ENCODE peak calls at places on chromosomes 4 and X, in five cellular contexts. One of them, this sample, is unnamed.

GRCh38 chr4:19473569-19473968 is 778.1 kb upstream of the SLIT2 start:
- DNase-seq in NCI-H1105: no peak
- DNase-seq in fibroblast of the conjunctiva: no peak
- DNase-seq in SW480: no peak
- DNase-seq in H7: no peak
- DNase-seq in this sample: no peak

GRCh38 chrX:118679290-118679689 is 48.1 kb upstream of the IL13RA1 start:
- DNase-seq in NCI-H1105: no peak
- DNase-seq in fibroblast of the conjunctiva: no peak
- DNase-seq in SW480: no peak
- DNase-seq in H7: no peak
- DNase-seq in this sample: no peak

GRCh38 chr4:78517050-78517652 is 34.4 kb upstream of the ANXA3 start:
- DNase-seq in NCI-H1105: no peak
- DNase-seq in fibroblast of the conjunctiva: no peak
- DNase-seq in SW480: peak; percentile 18
- DNase-seq in H7: peak; percentile 21
- DNase-seq in this sample: peak; percentile 16

GRCh38 chr4:139857021-139857420 is 191.4 kb downstream of the MGST2 start:
- DNase-seq in NCI-H1105: no peak
- DNase-seq in fibroblast of the conjunctiva: peak; percentile 12
- DNase-seq in SW480: no peak
- DNase-seq in H7: no peak
- DNase-seq in this sample: no peak

GRCh38 chr4:6221296-6221850 is 21.0 kb upstream of the JAKMIP1 start:
- DNase-seq in NCI-H1105: no peak
- DNase-seq in fibroblast of the conjunctiva: no peak
- DNase-seq in SW480: no peak
- DNase-seq in H7: peak; percentile 58
- DNase-seq in this sample: no peak

GRCh38 chr4:24560770-24561415 is 23.5 kb downstream of the DHX15 start:
- DNase-seq in NCI-H1105: no peak
- DNase-seq in fibroblast of the conjunctiva: no peak
- DNase-seq in SW480: no peak
- DNase-seq in H7: no peak
- DNase-seq in this sample: no peak

GRCh38 chrX:150898343-150899190 is at the start of gene CD99L2:
- DNase-seq in NCI-H1105: peak; percentile 86
- DNase-seq in fibroblast of the conjunctiva: peak; percentile 67
- DNase-seq in SW480: peak; percentile 79
- DNase-seq in H7: peak; percentile 99
- DNase-seq in this sample: peak; percentile 85

GRCh38 chr4:123017636-123018390 is 95.4 kb upstream of the NUDT6 start:
- DNase-seq in NCI-H1105: no peak
- DNase-seq in fibroblast of the conjunctiva: peak; percentile 16
- DNase-seq in SW480: no peak
- DNase-seq in H7: no peak
- DNase-seq in this sample: no peak

GRCh38 chr4:41692717-41693345 is 55.7 kb downstream of the PHOX2B start:
- DNase-seq in NCI-H1105: no peak
- DNase-seq in fibroblast of the conjunctiva: peak; percentile 27
- DNase-seq in SW480: peak; percentile 58
- DNase-seq in H7: peak; percentile 49
- DNase-seq in this sample: peak; percentile 57

GRCh38 chr4:173214661-173215060 is 46.0 kb downstream of the GALNT7 start:
- DNase-seq in NCI-H1105: no peak
- DNase-seq in fibroblast of the conjunctiva: peak; percentile 66
- DNase-seq in SW480: no peak
- DNase-seq in H7: no peak
- DNase-seq in this sample: no peak

GRCh38 chrX:21926116-21926515 is 14.4 kb upstream of the SMS start:
- DNase-seq in NCI-H1105: no peak
- DNase-seq in fibroblast of the conjunctiva: no peak
- DNase-seq in SW480: no peak
- DNase-seq in H7: no peak
- DNase-seq in this sample: no peak

GRCh38 chrX:85109235-85109634 is 105.6 kb downstream of the APOOL start:
- DNase-seq in NCI-H1105: no peak
- DNase-seq in fibroblast of the conjunctiva: no peak
- DNase-seq in SW480: peak; percentile 1
- DNase-seq in H7: peak; percentile 20
- DNase-seq in this sample: no peak

GRCh38 chrX:118383120-118383519 is 37.2 kb downstream of the WDR44 start:
- DNase-seq in NCI-H1105: no peak
- DNase-seq in fibroblast of the conjunctiva: no peak
- DNase-seq in SW480: no peak
- DNase-seq in H7: no peak
- DNase-seq in this sample: no peak

GRCh38 chr4:154616731-154617130 is 4.3 kb upstream of the FGG start:
- DNase-seq in NCI-H1105: no peak
- DNase-seq in fibroblast of the conjunctiva: no peak
- DNase-seq in SW480: no peak
- DNase-seq in H7: no peak
- DNase-seq in this sample: no peak

GRCh38 chr4:4578981-4579380 is 37.1 kb upstream of the STX18 start:
- DNase-seq in NCI-H1105: no peak
- DNase-seq in fibroblast of the conjunctiva: no peak
- DNase-seq in SW480: no peak
- DNase-seq in H7: no peak
- DNase-seq in this sample: no peak

GRCh38 chr4:42339935-42340406 is 57.3 kb upstream of the SHISA3 start:
- DNase-seq in NCI-H1105: no peak
- DNase-seq in fibroblast of the conjunctiva: no peak
- DNase-seq in SW480: no peak
- DNase-seq in H7: peak; percentile 52
- DNase-seq in this sample: no peak

GRCh38 chr4:156168288-156168687 is 214.6 kb upstream of the CTSO start:
- DNase-seq in NCI-H1105: no peak
- DNase-seq in fibroblast of the conjunctiva: no peak
- DNase-seq in SW480: no peak
- DNase-seq in H7: no peak
- DNase-seq in this sample: no peak

GRCh38 chr4:41400296-41400695 is 137.7 kb upstream of the LIMCH1 start:
- DNase-seq in NCI-H1105: no peak
- DNase-seq in fibroblast of the conjunctiva: no peak
- DNase-seq in SW480: no peak
- DNase-seq in H7: no peak
- DNase-seq in this sample: no peak

GRCh38 chr4:40648141-40648540 is 18.5 kb upstream of the RBM47 start:
- DNase-seq in NCI-H1105: no peak
- DNase-seq in fibroblast of the conjunctiva: no peak
- DNase-seq in SW480: no peak
- DNase-seq in H7: no peak
- DNase-seq in this sample: no peak

GRCh38 chr4:151371045-151371605 is 37.9 kb upstream of the FHIP1A start:
- DNase-seq in NCI-H1105: no peak
- DNase-seq in fibroblast of the conjunctiva: no peak
- DNase-seq in SW480: no peak
- DNase-seq in H7: no peak
- DNase-seq in this sample: no peak

GRCh38 chr4:67332627-67333026 is 212.7 kb downstream of the CENPC start:
- DNase-seq in NCI-H1105: no peak
- DNase-seq in fibroblast of the conjunctiva: no peak
- DNase-seq in SW480: peak; percentile 6
- DNase-seq in H7: peak; percentile 7
- DNase-seq in this sample: no peak

This sample was measured in globus pallidus.